ENCODE peak calls at places on chromosomes 5 and 9, in five cellular contexts. T is SW 1271; D is HT1080; F is NCI-H345; A is activated CD8-positive, alpha-beta T cell treated with anti-CD3 and anti-CD28 coated beads for 36 hours. W is an unnamed sample.

GRCh38 chr5:119322948-119323629 is 32.7 kb upstream of the TNFAIP8 start:
- DNase-seq in D (no peak), T (no peak), A (peak; percentile 49), F (no peak), W (no peak)

GRCh38 chr9:136103651-136104487 is 8.8 kb upstream of the NACC2 start:
- DNase-seq in D (no peak), F (peak; percentile 80), A (no peak), T (no peak), W (no peak)

GRCh38 chr9:113624721-113625120 is 161.2 kb downstream of the RGS3 start:
- DNase-seq in T (no peak), A (no peak), F (no peak), D (peak; percentile 84), W (no peak)

GRCh38 chr5:116557669-116558271 is 16.9 kb downstream of the SEMA6A start:
- DNase-seq in A (no peak), F (peak; percentile 6), T (peak; percentile 44), D (no peak), W (no peak)

GRCh38 chr5:9596833-9597232 is 33.3 kb downstream of the TAS2R1 start:
- DNase-seq in F (no peak), A (no peak), T (no peak), D (no peak), W (no peak)

GRCh38 chr9:2017459-2018161 is 2.5 kb downstream of the SMARCA2 start:
- DNase-seq in A (peak; percentile 79), D (peak; percentile 58), F (peak; percentile 52), T (peak; percentile 2), W (no peak)

GRCh38 chr9:75616841-75617566 is 273.5 kb upstream of the PCSK5 start:
- DNase-seq in A (no peak), T (no peak), D (peak; percentile 19), F (no peak), W (no peak)

GRCh38 chr5:132385321-132386105 is 16.0 kb downstream of the SLC22A5 start:
- DNase-seq in D (peak; percentile 75), T (peak; percentile 65), F (no peak), A (peak; percentile 81), W (no peak)

GRCh38 chr5:63201738-63202137 is 623.1 kb downstream of the LRRC70 start:
- DNase-seq in T (no peak), A (no peak), F (no peak), D (no peak), W (no peak)

GRCh38 chr9:123686131-123686848 is 243.6 kb downstream of the DENND1A start:
- DNase-seq in T (no peak), F (no peak), A (no peak), D (peak; percentile 1), W (no peak)

GRCh38 chr5:173201636-173202265 is 33.3 kb downstream of the NKX2-5 start:
- DNase-seq in D (peak; percentile 88), T (peak; percentile 80), A (no peak), F (no peak), W (peak; percentile 13)

GRCh38 chr5:82610686-82611085 is 332.5 kb upstream of the RPS23 start:
- DNase-seq in T (no peak), D (no peak), A (no peak), F (no peak), W (no peak)

GRCh38 chr9:33884856-33885701 is 68.1 kb downstream of the UBE2R2 start:
- DNase-seq in T (peak; percentile 9), D (peak; percentile 21), A (no peak), F (peak; percentile 88), W (no peak)

GRCh38 chr5:10655041-10655685 is 91.3 kb downstream of the ANKRD33B start:
- DNase-seq in A (no peak), F (peak; percentile 25), D (no peak), T (no peak), W (no peak)

GRCh38 chr5:66454186-66455078 is 141.8 kb upstream of the MAST4 start:
- DNase-seq in D (peak; percentile 35), A (no peak), F (no peak), T (no peak), W (no peak)

GRCh38 chr5:153147891-153148623 is 342.4 kb upstream of the GRIA1 start:
- DNase-seq in D (peak; percentile 80), T (peak; percentile 61), A (no peak), F (peak; percentile 32), W (no peak)

GRCh38 chr9:127133739-127134167 is 11.3 kb upstream of the ANGPTL2 start:
- DNase-seq in T (no peak), D (no peak), A (no peak), F (no peak), W (no peak)

GRCh38 chr5:132063090-132063911 is 2.8 kb downstream of the IL3 start:
- DNase-seq in T (peak; percentile 54), D (peak; percentile 56), F (peak; percentile 39), A (peak; percentile 90), W (no peak)

W was measured in keratinocyte.